ENCODE peak calls at places on chromosome 9, in eight cellular contexts. One of them, this sample, is unnamed.

GRCh38 chr9:129270205-129270604 is 92.1 kb upstream of the IER5L start:
- DNase-seq in NCI-H774: no peak
- DNase-seq in tibial artery: no peak
- DNase-seq in GM04504: no peak
- DNase-seq in lower leg skin: no peak
- DNase-seq in germinal center: peak
- DNase-seq in T-helper 17 cell: no peak
- DNase-seq in stromal cell of bone marrow: no peak
- DNase-seq in this sample: no peak

GRCh38 chr9:16119861-16120641 is 567.2 kb downstream of the CCDC171 start:
- DNase-seq in NCI-H774: no peak
- DNase-seq in tibial artery: no peak
- DNase-seq in GM04504: no peak
- DNase-seq in lower leg skin: no peak
- DNase-seq in germinal center: no peak
- DNase-seq in T-helper 17 cell: no peak
- DNase-seq in stromal cell of bone marrow: no peak
- DNase-seq in this sample: no peak

GRCh38 chr9:135485385-135485784 is 5.8 kb downstream of the PPP1R26 start:
- DNase-seq in NCI-H774: no peak
- DNase-seq in tibial artery: no peak
- DNase-seq in GM04504: no peak
- DNase-seq in lower leg skin: no peak
- DNase-seq in germinal center: no peak
- DNase-seq in T-helper 17 cell: no peak
- DNase-seq in stromal cell of bone marrow: no peak
- DNase-seq in this sample: no peak

GRCh38 chr9:71355884-71356283 is 234.5 kb upstream of the TRPM3 start:
- DNase-seq in NCI-H774: no peak
- DNase-seq in tibial artery: no peak
- DNase-seq in GM04504: no peak
- DNase-seq in lower leg skin: no peak
- DNase-seq in germinal center: no peak
- DNase-seq in T-helper 17 cell: no peak
- DNase-seq in stromal cell of bone marrow: no peak
- DNase-seq in this sample: peak

GRCh38 chr9:33651125-33651524 is 127.1 kb downstream of the ANKRD18B start:
- DNase-seq in NCI-H774: no peak
- DNase-seq in tibial artery: no peak
- DNase-seq in GM04504: no peak
- DNase-seq in lower leg skin: no peak
- DNase-seq in germinal center: no peak
- DNase-seq in T-helper 17 cell: no peak
- DNase-seq in stromal cell of bone marrow: no peak
- DNase-seq in this sample: peak

GRCh38 chr9:122394265-122395242 is 23.7 kb downstream of the PTGS1 start:
- DNase-seq in NCI-H774: no peak
- DNase-seq in tibial artery: no peak
- DNase-seq in GM04504: peak
- DNase-seq in lower leg skin: peak
- DNase-seq in germinal center: no peak
- DNase-seq in T-helper 17 cell: no peak
- DNase-seq in stromal cell of bone marrow: peak
- DNase-seq in this sample: no peak

GRCh38 chr9:38412751-38413150 is 11.5 kb downstream of the IGFBPL1 start:
- DNase-seq in NCI-H774: no peak
- DNase-seq in tibial artery: no peak
- DNase-seq in GM04504: no peak
- DNase-seq in lower leg skin: no peak
- DNase-seq in germinal center: no peak
- DNase-seq in T-helper 17 cell: no peak
- DNase-seq in stromal cell of bone marrow: no peak
- DNase-seq in this sample: no peak

GRCh38 chr9:759541-759940 is 82.0 kb upstream of the DMRT1 start:
- DNase-seq in NCI-H774: no peak
- DNase-seq in tibial artery: no peak
- DNase-seq in GM04504: no peak
- DNase-seq in lower leg skin: no peak
- DNase-seq in germinal center: no peak
- DNase-seq in T-helper 17 cell: no peak
- DNase-seq in stromal cell of bone marrow: no peak
- DNase-seq in this sample: no peak

GRCh38 chr9:89427621-89428221 is 70.2 kb downstream of the SEMA4D start:
- DNase-seq in NCI-H774: no peak
- DNase-seq in tibial artery: no peak
- DNase-seq in GM04504: no peak
- DNase-seq in lower leg skin: no peak
- DNase-seq in germinal center: no peak
- DNase-seq in T-helper 17 cell: no peak
- DNase-seq in stromal cell of bone marrow: no peak
- DNase-seq in this sample: no peak

GRCh38 chr9:6687180-6687579 is 41.7 kb upstream of the GLDC start:
- DNase-seq in NCI-H774: no peak
- DNase-seq in tibial artery: no peak
- DNase-seq in GM04504: no peak
- DNase-seq in lower leg skin: no peak
- DNase-seq in germinal center: no peak
- DNase-seq in T-helper 17 cell: no peak
- DNase-seq in stromal cell of bone marrow: no peak
- DNase-seq in this sample: no peak

GRCh38 chr9:134225186-134225585 is 60.8 kb upstream of the RNU6ATAC start:
- DNase-seq in NCI-H774: no peak
- DNase-seq in tibial artery: no peak
- DNase-seq in GM04504: no peak
- DNase-seq in lower leg skin: no peak
- DNase-seq in germinal center: no peak
- DNase-seq in T-helper 17 cell: no peak
- DNase-seq in stromal cell of bone marrow: no peak
- DNase-seq in this sample: no peak

GRCh38 chr9:100222674-100223073 is 123.6 kb downstream of the INVS start:
- DNase-seq in NCI-H774: no peak
- DNase-seq in tibial artery: no peak
- DNase-seq in GM04504: no peak
- DNase-seq in lower leg skin: no peak
- DNase-seq in germinal center: no peak
- DNase-seq in T-helper 17 cell: no peak
- DNase-seq in stromal cell of bone marrow: peak
- DNase-seq in this sample: no peak